ENCODE peak calls at places on chromosomes 2 and 18, in ten cellular contexts. H is Calu3; N is WTC11; B is GM23338; O is tibial nerve; E is CD4-positive, alpha-beta T cell; P is fibroblast of villous mesenchyme; S is kidney; V is AG04450; I is RWPE1. L is an unnamed sample.

GRCh38 chr2:224025874-224026273 is 13.2 kb downstream of the SERPINE2 start:
- DNase-seq in H (no peak), N (no peak), B (peak), O (no peak), E (peak), P (peak), S (no peak), V (no peak), I (no peak), L (no peak)

GRCh38 chr2:28949617-28950305 is 31.3 kb upstream of the TOGARAM2 start:
- DNase-seq in H (no peak), N (no peak), B (peak), O (no peak), E (no peak), P (no peak), S (no peak), V (no peak), I (peak), L (peak)

GRCh38 chr2:44983836-44984604 is 25.2 kb downstream of the SIX2 start:
- DNase-seq in H (no peak), N (no peak), B (no peak), O (no peak), E (no peak), P (no peak), S (no peak), V (no peak), I (no peak), L (peak)

GRCh38 chr18:10010611-10011015 is 96.8 kb downstream of the VAPA start:
- DNase-seq in H (no peak), N (no peak), B (no peak), O (peak), E (no peak), P (peak), S (peak), V (peak), I (no peak), L (peak)

GRCh38 chr18:22790545-22791415 is 142.3 kb upstream of the RBBP8 start:
- DNase-seq in H (no peak), N (no peak), B (no peak), O (no peak), E (no peak), P (no peak), S (no peak), V (no peak), I (no peak), L (no peak)

GRCh38 chr2:230890696-230891095 is 26.0 kb downstream of the ITM2C start:
- DNase-seq in H (no peak), N (no peak), B (no peak), O (no peak), E (no peak), P (no peak), S (peak), V (no peak), I (no peak), L (no peak)

GRCh38 chr2:26691881-26692813 is at the start of gene KCNK3:
- DNase-seq in H (peak), N (peak), B (peak), O (no peak), E (peak), P (peak), S (peak), V (no peak), I (peak), L (peak)

GRCh38 chr2:69138247-69138754 is 125.3 kb downstream of the ANTXR1 start:
- DNase-seq in H (peak), N (no peak), B (peak), O (no peak), E (no peak), P (peak), S (no peak), V (peak), I (peak), L (peak)

GRCh38 chr2:226387499-226387942 is 412.1 kb downstream of the IRS1 start:
- DNase-seq in H (no peak), N (no peak), B (no peak), O (no peak), E (no peak), P (no peak), S (no peak), V (no peak), I (no peak), L (no peak)

GRCh38 chr18:39527465-39527864 is 1961.9 kb upstream of the CELF4 start:
- DNase-seq in H (no peak), N (no peak), B (no peak), O (no peak), E (no peak), P (peak), S (no peak), V (peak), I (no peak), L (no peak)

GRCh38 chr2:119647440-119648169 is 31.4 kb upstream of the TMEM177 start:
- DNase-seq in H (peak), N (no peak), B (no peak), O (no peak), E (no peak), P (no peak), S (no peak), V (no peak), I (peak), L (peak)

GRCh38 chr2:190947711-190948251 is 66.2 kb downstream of the STAT1 start:
- DNase-seq in H (peak), N (no peak), B (peak), O (no peak), E (no peak), P (peak), S (no peak), V (peak), I (peak), L (peak)

GRCh38 chr2:113965644-113966043 is 75.8 kb downstream of the ACTR3 start:
- DNase-seq in H (peak), N (peak), B (peak), O (no peak), E (peak), P (peak), S (no peak), V (no peak), I (no peak), L (peak)

GRCh38 chr2:208948073-208948472 is 475.8 kb upstream of the MAP2 start:
- DNase-seq in H (no peak), N (no peak), B (no peak), O (no peak), E (no peak), P (no peak), S (no peak), V (no peak), I (no peak), L (no peak)

GRCh38 chr2:24238158-24238557 is 63.3 kb downstream of the FAM228A start:
- DNase-seq in H (no peak), N (no peak), B (no peak), O (no peak), E (no peak), P (no peak), S (no peak), V (no peak), I (no peak), L (no peak)

GRCh38 chr2:230408244-230408842 is 7.7 kb upstream of the SP100 start:
- DNase-seq in H (no peak), N (no peak), B (no peak), O (peak), E (no peak), P (peak), S (peak), V (no peak), I (peak), L (peak)

GRCh38 chr2:85185431-85185940 is 52.3 kb downstream of the TCF7L1 start:
- DNase-seq in H (no peak), N (no peak), B (no peak), O (no peak), E (no peak), P (no peak), S (no peak), V (no peak), I (no peak), L (no peak)

GRCh38 chr2:43707255-43707654 is 31.0 kb upstream of the C1GALT1C1L start:
- DNase-seq in H (no peak), N (no peak), B (no peak), O (peak), E (no peak), P (peak), S (no peak), V (no peak), I (peak), L (peak)

GRCh38 chr2:12606472-12607000 is 110.2 kb upstream of the TRIB2 start:
- DNase-seq in H (no peak), N (no peak), B (no peak), O (no peak), E (no peak), P (peak), S (no peak), V (no peak), I (no peak), L (no peak)

GRCh38 chr18:45355944-45356520 is 259.2 kb upstream of the SLC14A2 start:
- DNase-seq in H (no peak), N (no peak), B (no peak), O (no peak), E (no peak), P (no peak), S (no peak), V (no peak), I (no peak), L (no peak)
- TF ChIP-seq CTCF in H (no peak), N (no peak), B (peak), O (no peak), E (no peak), P (no peak), S (no peak), V (peak), I (no peak), L (no peak)

DNA sequence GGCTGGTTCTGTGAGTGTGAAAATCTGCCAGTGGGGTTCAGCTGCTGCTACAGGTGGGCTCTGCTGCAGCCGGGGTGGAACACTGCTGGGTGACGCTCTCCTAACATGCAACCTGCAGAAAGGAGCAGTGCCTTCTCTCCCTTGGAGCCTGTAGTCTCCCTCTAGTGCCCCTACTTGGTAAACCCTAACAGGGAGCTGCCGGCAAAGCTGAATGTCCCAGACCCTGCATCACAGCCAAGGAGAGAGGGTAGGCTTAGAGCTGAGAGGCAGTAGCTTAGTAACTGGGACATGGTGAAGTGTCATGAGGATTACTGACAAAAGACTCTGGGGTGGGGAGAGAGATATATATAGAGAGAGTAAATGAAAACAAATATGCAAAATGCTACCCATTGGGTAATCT is 9.8 kb downstream of the NCAPH start:
- DNase-seq in H (no peak), N (peak), B (peak), O (no peak), E (no peak), P (no peak), S (no peak), V (no peak), I (no peak), L (no peak)
- TF ChIP-seq CTCF in H (no peak), N (no peak), B (peak), O (no peak), E (peak), P (peak), S (no peak), V (peak), I (no peak), L (no peak)

GRCh38 chr2:165903406-165903805 is 50.2 kb downstream of the TTC21B start:
- DNase-seq in H (no peak), N (no peak), B (no peak), O (no peak), E (no peak), P (no peak), S (no peak), V (no peak), I (no peak), L (no peak)

GRCh38 chr2:165905269-165905668 is 48.3 kb downstream of the TTC21B start:
- DNase-seq in H (no peak), N (no peak), B (no peak), O (no peak), E (no peak), P (no peak), S (no peak), V (no peak), I (no peak), L (no peak)

GRCh38 chr2:165901595-165901994 is 52.0 kb downstream of the TTC21B start:
- DNase-seq in H (no peak), N (no peak), B (no peak), O (no peak), E (no peak), P (peak), S (no peak), V (no peak), I (no peak), L (no peak)

GRCh38 chr2:165901996-165902395 is 51.6 kb downstream of the TTC21B start:
- DNase-seq in H (no peak), N (no peak), B (no peak), O (no peak), E (no peak), P (no peak), S (no peak), V (no peak), I (no peak), L (no peak)

GRCh38 chr2:165902929-165903328 is 50.6 kb downstream of the TTC21B start:
- DNase-seq in H (no peak), N (no peak), B (no peak), O (no peak), E (no peak), P (peak), S (no peak), V (no peak), I (peak), L (peak)
- TF ChIP-seq CTCF in H (no peak), N (no peak), B (no peak), O (no peak), E (no peak), P (peak), S (no peak), V (no peak), I (no peak), L (no peak)

DNA sequence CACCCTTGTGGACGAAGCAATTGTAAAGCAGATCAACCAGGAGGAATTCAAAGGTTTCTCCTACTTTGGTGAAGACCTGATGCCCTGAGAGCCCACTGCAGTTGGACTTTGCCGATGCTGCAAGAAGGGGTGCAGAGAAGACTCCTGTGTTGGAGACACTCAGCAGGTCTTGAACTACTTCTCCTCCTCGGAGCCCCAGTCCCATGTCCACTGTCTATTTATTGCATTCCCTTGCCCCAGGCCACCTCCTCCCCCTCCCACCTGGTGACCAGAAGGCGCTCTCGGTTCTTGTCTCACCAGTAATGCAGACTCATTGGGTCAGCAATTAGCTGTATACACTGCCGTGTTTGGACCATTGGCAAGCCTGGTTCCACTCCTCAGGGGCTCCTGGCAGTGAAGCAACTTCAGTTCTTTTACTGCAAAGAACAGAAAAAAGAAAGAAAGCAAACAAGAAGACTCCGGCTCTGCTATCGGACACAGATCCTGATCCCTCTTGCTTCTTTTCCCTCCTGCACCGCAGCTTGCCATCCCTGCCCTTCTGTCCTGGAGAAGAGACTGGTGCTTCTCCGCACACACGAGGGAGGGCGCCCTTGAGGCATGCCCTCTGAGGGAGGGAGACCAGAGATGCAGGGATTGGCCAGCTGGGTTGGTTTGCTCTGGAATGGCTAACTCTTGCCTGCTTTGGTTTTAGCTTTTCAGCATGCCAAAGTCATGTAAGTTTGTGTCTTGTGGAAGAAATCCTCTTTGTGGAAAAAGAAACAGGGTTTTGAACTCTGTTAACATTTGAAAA is 112.2 kb upstream of the EPAS1 start:
- DNase-seq in H (no peak), N (peak), B (peak), O (no peak), E (no peak), P (no peak), S (no peak), V (no peak), I (no peak), L (no peak)
- TF ChIP-seq CTCF in H (no peak), N (peak), B (peak), O (no peak), E (no peak), P (peak), S (no peak), V (peak), I (no peak), L (no peak)

DNA sequence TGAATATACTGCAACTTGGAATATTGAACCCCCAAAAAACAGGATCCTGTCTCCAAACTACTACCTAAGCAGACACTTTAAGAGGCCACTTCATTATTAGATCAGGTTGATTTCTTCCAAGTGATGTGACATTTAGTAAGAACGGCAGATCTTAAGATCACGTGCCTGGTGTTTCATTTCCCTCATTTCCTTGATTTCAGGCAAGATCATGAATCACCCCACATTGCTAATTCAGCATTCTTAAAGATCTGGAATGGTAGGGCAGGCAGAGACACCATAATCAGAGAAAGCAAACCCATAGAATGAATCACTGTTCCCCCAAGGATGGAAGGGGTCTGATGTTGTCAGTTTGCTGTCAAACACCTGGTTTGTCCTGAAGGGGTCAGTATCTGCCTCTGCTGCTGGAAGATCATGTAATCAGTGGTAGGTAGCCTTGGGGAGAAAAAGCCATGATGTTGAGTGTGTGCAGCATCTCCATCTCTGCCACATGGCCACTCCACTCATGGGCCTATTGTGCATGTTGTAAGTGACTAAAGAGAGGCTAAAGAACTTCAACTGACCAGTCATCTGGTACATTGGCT is 133.9 kb downstream of the ARHGAP15 start:
- DNase-seq in H (peak), N (peak), B (peak), O (no peak), E (no peak), P (no peak), S (no peak), V (no peak), I (no peak), L (peak)
- TF ChIP-seq CTCF in H (no peak), N (peak), B (peak), O (no peak), E (no peak), P (peak), S (no peak), V (no peak), I (no peak), L (no peak)

DNA sequence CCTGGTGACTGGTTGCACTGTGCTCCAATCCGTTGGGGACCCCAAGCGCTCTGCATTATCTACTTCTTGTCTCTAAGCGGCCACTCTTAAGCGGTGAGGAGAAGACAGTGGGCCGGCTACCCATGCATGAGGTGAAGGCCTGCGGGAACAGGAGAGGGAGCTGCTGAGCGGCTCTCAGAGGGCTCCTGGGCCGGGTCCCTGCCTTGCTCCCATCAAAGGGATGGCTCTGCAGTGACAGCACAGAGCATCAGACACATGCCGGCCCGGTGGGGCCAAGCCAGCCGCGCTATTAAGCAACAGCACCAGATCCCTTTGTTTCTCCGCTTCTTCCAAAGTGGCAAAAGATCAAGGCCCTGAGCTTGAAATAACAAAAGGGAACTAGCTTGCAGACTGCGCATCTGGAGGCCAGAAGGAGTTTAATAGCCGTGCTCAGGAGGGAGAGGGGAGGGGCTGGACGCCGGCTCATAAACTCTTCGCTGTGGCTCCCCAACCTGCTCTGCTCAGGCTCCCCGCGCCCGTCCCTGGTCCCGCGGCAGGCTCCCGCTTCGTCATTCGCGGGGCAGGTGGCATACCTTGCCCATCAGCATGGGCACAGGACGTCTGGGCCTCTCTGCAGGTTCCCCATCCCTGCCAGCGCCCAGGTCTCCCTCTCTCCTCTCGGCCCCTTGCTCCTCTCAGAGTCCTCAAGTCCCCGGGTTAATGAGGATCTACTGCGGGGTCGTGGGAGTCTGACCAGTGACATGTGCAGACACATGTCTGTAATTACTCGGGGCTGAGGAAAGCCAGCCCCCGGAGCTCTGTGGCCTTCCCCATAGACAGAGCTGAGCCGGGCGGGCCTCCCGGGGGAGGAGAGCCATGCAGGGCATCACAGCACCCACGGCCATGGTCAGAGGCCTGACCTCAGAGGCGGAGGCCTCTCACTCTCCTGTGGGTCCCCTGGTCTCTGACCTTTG is 96.7 kb downstream of the ASB1 start:
- DNase-seq in H (no peak), N (peak), B (peak), O (peak), E (no peak), P (peak), S (peak), V (peak), I (no peak), L (no peak)
- TF ChIP-seq CTCF in H (no peak), N (no peak), B (peak), O (peak), E (no peak), P (peak), S (no peak), V (peak), I (no peak), L (no peak)

GRCh38 chr18:6661692-6662415 is 67.7 kb upstream of the ARHGAP28 start:
- DNase-seq in H (no peak), N (no peak), B (no peak), O (no peak), E (no peak), P (peak), S (no peak), V (no peak), I (no peak), L (no peak)
- TF ChIP-seq CTCF in H (no peak), N (no peak), B (no peak), O (no peak), E (no peak), P (no peak), S (no peak), V (no peak), I (no peak), L (no peak)

GRCh38 chr2:187658952-187659525 is 104.8 kb upstream of the TFPI start:
- DNase-seq in H (no peak), N (peak), B (peak), O (no peak), E (no peak), P (peak), S (no peak), V (peak), I (peak), L (peak)
- TF ChIP-seq CTCF in H (peak), N (peak), B (peak), O (no peak), E (no peak), P (peak), S (no peak), V (peak), I (no peak), L (no peak)

GRCh38 chr18:13354414-13354813 is 135.9 kb downstream of the LDLRAD4 start:
- DNase-seq in H (no peak), N (no peak), B (no peak), O (no peak), E (no peak), P (no peak), S (no peak), V (no peak), I (no peak), L (no peak)
- TF ChIP-seq CTCF in H (no peak), N (no peak), B (no peak), O (no peak), E (no peak), P (no peak), S (no peak), V (no peak), I (no peak), L (no peak)